ENCODE peak calls at places on chromosome 17, in six cellular contexts. One of them, this sample, is unnamed.

GRCh38 chr17:61467416-61468262 is 15.4 kb downstream of the TBX4 start:
- DNase-seq in transverse colon: peak
- DNase-seq in A549: no peak
- DNase-seq in GM12878: no peak
- DNase-seq in uterus: no peak
- DNase-seq in ovary: no peak
- DNase-seq in this sample: peak

GRCh38 chr17:11598274-11599221 is at the start of gene DNAH9:
- DNase-seq in transverse colon: peak
- DNase-seq in A549: peak
- DNase-seq in GM12878: no peak
- DNase-seq in uterus: peak
- DNase-seq in ovary: peak
- DNase-seq in this sample: peak

GRCh38 chr17:50767030-50767429 is 288 bp downstream of the ANKRD40CL start:
- DNase-seq in transverse colon: no peak
- DNase-seq in A549: no peak
- DNase-seq in GM12878: no peak
- DNase-seq in uterus: no peak
- DNase-seq in ovary: no peak
- DNase-seq in this sample: no peak

GRCh38 chr17:5097101-5097834 is 14.4 kb downstream of the ZNF232 start:
- DNase-seq in transverse colon: peak
- DNase-seq in A549: no peak
- DNase-seq in GM12878: no peak
- DNase-seq in uterus: peak
- DNase-seq in ovary: peak
- DNase-seq in this sample: no peak

GRCh38 chr17:49690256-49690655 is 12.4 kb upstream of the SPOP start:
- DNase-seq in transverse colon: no peak
- DNase-seq in A549: no peak
- DNase-seq in GM12878: no peak
- DNase-seq in uterus: no peak
- DNase-seq in ovary: no peak
- DNase-seq in this sample: peak

GRCh38 chr17:8618825-8619224 is 11.7 kb downstream of the MYH10 start:
- DNase-seq in transverse colon: no peak
- DNase-seq in A549: no peak
- DNase-seq in GM12878: no peak
- DNase-seq in uterus: no peak
- DNase-seq in ovary: no peak
- DNase-seq in this sample: no peak

GRCh38 chr17:79956853-79957252 is 78.8 kb downstream of the TBC1D16 start:
- DNase-seq in transverse colon: no peak
- DNase-seq in A549: no peak
- DNase-seq in GM12878: no peak
- DNase-seq in uterus: no peak
- DNase-seq in ovary: peak
- DNase-seq in this sample: no peak

GRCh38 chr17:19702231-19702641 is 14.1 kb downstream of the SLC47A2 start:
- DNase-seq in transverse colon: no peak
- DNase-seq in A549: no peak
- DNase-seq in GM12878: no peak
- DNase-seq in uterus: no peak
- DNase-seq in ovary: no peak
- DNase-seq in this sample: no peak

GRCh38 chr17:58476812-58477211 is 11.4 kb downstream of the HSF5 start:
- DNase-seq in transverse colon: no peak
- DNase-seq in A549: no peak
- DNase-seq in GM12878: no peak
- DNase-seq in uterus: no peak
- DNase-seq in ovary: no peak
- DNase-seq in this sample: no peak

GRCh38 chr17:3965123-3965800 is 1.0 kb upstream of the ATP2A3 start:
- DNase-seq in transverse colon: peak
- DNase-seq in A549: peak
- DNase-seq in GM12878: peak
- DNase-seq in uterus: no peak
- DNase-seq in ovary: no peak
- DNase-seq in this sample: peak

GRCh38 chr17:5035356-5035755 is at the start of gene SLC52A1:
- DNase-seq in transverse colon: peak
- DNase-seq in A549: peak
- DNase-seq in GM12878: no peak
- DNase-seq in uterus: no peak
- DNase-seq in ovary: no peak
- DNase-seq in this sample: peak

GRCh38 chr17:73424571-73424970 is 112.8 kb upstream of the CDC42EP4 start:
- DNase-seq in transverse colon: no peak
- DNase-seq in A549: no peak
- DNase-seq in GM12878: no peak
- DNase-seq in uterus: no peak
- DNase-seq in ovary: no peak
- DNase-seq in this sample: no peak

GRCh38 chr17:62064029-62064790 is 868 bp downstream of the MED13 start:
- DNase-seq in transverse colon: no peak
- DNase-seq in A549: peak
- DNase-seq in GM12878: no peak
- DNase-seq in uterus: no peak
- DNase-seq in ovary: no peak
- DNase-seq in this sample: no peak

GRCh38 chr17:38898812-38899348 is 26.5 kb upstream of the LASP1NB start:
- DNase-seq in transverse colon: peak
- DNase-seq in A549: no peak
- DNase-seq in GM12878: peak
- DNase-seq in uterus: no peak
- DNase-seq in ovary: no peak
- DNase-seq in this sample: peak

GRCh38 chr17:74123350-74123749 is 80.1 kb upstream of the RPL38 start:
- DNase-seq in transverse colon: no peak
- DNase-seq in A549: no peak
- DNase-seq in GM12878: no peak
- DNase-seq in uterus: no peak
- DNase-seq in ovary: no peak
- DNase-seq in this sample: peak

GRCh38 chr17:48556534-48557401 is 11.9 kb upstream of the HOXB2 start:
- DNase-seq in transverse colon: no peak
- DNase-seq in A549: no peak
- DNase-seq in GM12878: no peak
- DNase-seq in uterus: no peak
- DNase-seq in ovary: no peak
- DNase-seq in this sample: no peak

GRCh38 chr17:48639982-48640857 is 14.1 kb upstream of the HOXB9 start:
- DNase-seq in transverse colon: no peak
- DNase-seq in A549: no peak
- DNase-seq in GM12878: no peak
- DNase-seq in uterus: no peak
- DNase-seq in ovary: no peak
- DNase-seq in this sample: no peak

GRCh38 chr17:67671492-67671891 is 46.2 kb upstream of the NOL11 start:
- DNase-seq in transverse colon: no peak
- DNase-seq in A549: no peak
- DNase-seq in GM12878: no peak
- DNase-seq in uterus: no peak
- DNase-seq in ovary: no peak
- DNase-seq in this sample: no peak

GRCh38 chr17:80864751-80865150 is 126.9 kb upstream of the CHMP6 start:
- DNase-seq in transverse colon: no peak
- DNase-seq in A549: no peak
- DNase-seq in GM12878: no peak
- DNase-seq in uterus: no peak
- DNase-seq in ovary: no peak
- DNase-seq in this sample: no peak

GRCh38 chr17:21034350-21035235 is 8.2 kb downstream of the USP22 start:
- DNase-seq in transverse colon: no peak
- DNase-seq in A549: no peak
- DNase-seq in GM12878: peak
- DNase-seq in uterus: no peak
- DNase-seq in ovary: no peak
- DNase-seq in this sample: peak

GRCh38 chr17:61414141-61414935 is 14.7 kb downstream of the TBX2 start:
- DNase-seq in transverse colon: no peak
- DNase-seq in A549: no peak
- DNase-seq in GM12878: no peak
- DNase-seq in uterus: peak
- DNase-seq in ovary: no peak
- DNase-seq in this sample: peak

GRCh38 chr17:29107933-29108805 is 65.2 kb downstream of the PIPOX start:
- DNase-seq in transverse colon: no peak
- DNase-seq in A549: peak
- DNase-seq in GM12878: no peak
- DNase-seq in uterus: no peak
- DNase-seq in ovary: no peak
- DNase-seq in this sample: no peak

GRCh38 chr17:50634123-50634914 is at the start of gene ABCC3:
- DNase-seq in transverse colon: peak
- DNase-seq in A549: peak
- DNase-seq in GM12878: no peak
- DNase-seq in uterus: no peak
- DNase-seq in ovary: peak
- DNase-seq in this sample: peak

GRCh38 chr17:50479522-50480141 is 972 bp downstream of the RSAD1 start:
- DNase-seq in transverse colon: peak
- DNase-seq in A549: peak
- DNase-seq in GM12878: peak
- DNase-seq in uterus: peak
- DNase-seq in ovary: peak
- DNase-seq in this sample: peak

GRCh38 chr17:10316986-10317834 is 55.6 kb downstream of the MYH13 start:
- DNase-seq in transverse colon: peak
- DNase-seq in A549: peak
- DNase-seq in GM12878: no peak
- DNase-seq in uterus: peak
- DNase-seq in ovary: peak
- DNase-seq in this sample: peak

GRCh38 chr17:72104164-72104862 is 16.5 kb upstream of the SOX9 start:
- DNase-seq in transverse colon: no peak
- DNase-seq in A549: no peak
- DNase-seq in GM12878: no peak
- DNase-seq in uterus: no peak
- DNase-seq in ovary: no peak
- DNase-seq in this sample: no peak

DNA sequence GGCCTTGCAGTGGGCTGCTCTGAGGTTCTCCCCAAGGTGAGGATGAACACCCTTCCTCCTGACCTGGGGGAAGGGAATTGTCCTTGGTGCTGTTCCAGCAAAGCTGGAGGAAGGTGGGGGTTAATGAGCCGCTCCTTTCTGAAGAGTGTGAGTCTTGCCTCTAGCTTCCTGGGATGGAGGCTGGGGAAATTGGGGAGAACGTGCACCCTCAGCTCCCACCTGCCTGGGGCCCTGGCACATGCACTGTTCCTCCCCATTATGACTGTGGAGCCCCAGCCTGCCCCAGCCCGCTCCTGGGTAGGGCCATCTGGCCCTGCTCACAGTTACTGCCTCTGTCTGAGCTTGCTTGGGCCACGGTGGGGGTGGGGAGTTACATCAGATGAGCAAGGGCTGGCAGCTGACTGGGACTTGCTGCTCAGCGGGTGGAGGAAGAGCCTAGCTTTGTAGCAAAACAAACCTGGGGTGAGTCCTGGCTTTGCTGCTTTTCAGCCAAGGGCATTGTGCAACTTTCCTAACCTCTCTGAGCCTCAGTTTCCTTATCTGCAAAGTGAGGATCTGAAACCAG is 11.1 kb downstream of the TNS4 start:
- DNase-seq in transverse colon: peak
- DNase-seq in A549: no peak
- DNase-seq in GM12878: no peak
- DNase-seq in uterus: peak
- DNase-seq in ovary: peak
- DNase-seq in this sample: no peak
- H3K27ac ChIP-seq in transverse colon: peak
- H3K27ac ChIP-seq in A549: peak
- H3K27ac ChIP-seq in GM12878: no peak
- H3K27ac ChIP-seq in uterus: peak
- H3K27ac ChIP-seq in ovary: no peak
- H3K27ac ChIP-seq in this sample: no peak

GRCh38 chr17:65515959-65516948 is 45.2 kb downstream of the AXIN2 start:
- DNase-seq in transverse colon: no peak
- DNase-seq in A549: no peak
- DNase-seq in GM12878: no peak
- DNase-seq in uterus: no peak
- DNase-seq in ovary: peak
- DNase-seq in this sample: no peak

GRCh38 chr17:65519471-65519870 is 42.0 kb downstream of the AXIN2 start:
- DNase-seq in transverse colon: no peak
- DNase-seq in A549: no peak
- DNase-seq in GM12878: no peak
- DNase-seq in uterus: no peak
- DNase-seq in ovary: no peak
- DNase-seq in this sample: no peak

GRCh38 chr17:65514541-65514940 is 46.9 kb downstream of the AXIN2 start:
- DNase-seq in transverse colon: no peak
- DNase-seq in A549: no peak
- DNase-seq in GM12878: no peak
- DNase-seq in uterus: no peak
- DNase-seq in ovary: no peak
- DNase-seq in this sample: no peak

GRCh38 chr17:65515512-65515911 is 45.9 kb downstream of the AXIN2 start:
- DNase-seq in transverse colon: no peak
- DNase-seq in A549: no peak
- DNase-seq in GM12878: no peak
- DNase-seq in uterus: no peak
- DNase-seq in ovary: no peak
- DNase-seq in this sample: peak

GRCh38 chr17:65518256-65518655 is 43.2 kb downstream of the AXIN2 start:
- DNase-seq in transverse colon: no peak
- DNase-seq in A549: no peak
- DNase-seq in GM12878: no peak
- DNase-seq in uterus: no peak
- DNase-seq in ovary: no peak
- DNase-seq in this sample: no peak
- TF ChIP-seq POLR2A in transverse colon: no peak
- TF ChIP-seq POLR2A in A549: no peak
- TF ChIP-seq POLR2A in GM12878: no peak
- TF ChIP-seq POLR2A in uterus: no peak
- TF ChIP-seq POLR2A in ovary: no peak
- TF ChIP-seq POLR2A in this sample: no peak

DNA sequence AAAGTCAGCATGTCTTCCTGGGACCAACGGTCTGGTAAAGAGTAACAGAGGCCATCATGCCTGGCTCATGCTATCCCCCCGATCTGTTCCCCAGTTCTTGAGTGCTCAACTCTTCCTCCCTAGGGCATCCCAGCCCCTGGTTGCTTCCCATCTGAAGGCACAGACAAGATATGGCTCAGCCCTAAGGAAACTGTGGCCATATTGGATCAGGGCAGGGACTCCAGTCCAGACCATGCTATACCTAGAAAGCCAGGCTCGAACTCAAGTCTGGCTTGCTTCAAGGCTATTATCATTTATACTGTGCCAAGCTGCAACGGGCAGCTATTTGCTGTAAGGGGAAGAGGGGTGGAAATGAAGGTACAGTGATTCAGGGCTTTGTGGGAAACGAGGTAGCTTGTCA is 2.8 kb downstream of the UBTF start:
- DNase-seq in transverse colon: no peak
- DNase-seq in A549: no peak
- DNase-seq in GM12878: no peak
- DNase-seq in uterus: no peak
- DNase-seq in ovary: no peak
- DNase-seq in this sample: no peak
- H3K4me3 ChIP-seq in transverse colon: no peak
- H3K4me3 ChIP-seq in A549: no peak
- H3K4me3 ChIP-seq in GM12878: peak
- H3K4me3 ChIP-seq in uterus: no peak
- H3K4me3 ChIP-seq in ovary: no peak
- H3K4me3 ChIP-seq in this sample: no peak

GRCh38 chr17:2483084-2483483 is 28.6 kb downstream of the METTL16 start:
- DNase-seq in transverse colon: no peak
- DNase-seq in A549: no peak
- DNase-seq in GM12878: no peak
- DNase-seq in uterus: no peak
- DNase-seq in ovary: no peak
- DNase-seq in this sample: no peak
- H3K27ac ChIP-seq in transverse colon: no peak
- H3K27ac ChIP-seq in A549: no peak
- H3K27ac ChIP-seq in GM12878: no peak
- H3K27ac ChIP-seq in uterus: no peak
- H3K27ac ChIP-seq in ovary: no peak
- H3K27ac ChIP-seq in this sample: no peak